ENCODE peak calls at places on chromosome 21, in five cellular contexts. One of them, this sample, is unnamed.

GRCh38 chr21:26952274-26953066 is 14.4 kb downstream of the ADAMTS5 start:
- DNase-seq in CD8-positive, alpha-beta T cell: no peak
- DNase-seq in esophagus squamous epithelium: no peak
- DNase-seq in tibial artery: no peak
- DNase-seq in heart left ventricle: no peak
- DNase-seq in this sample: no peak

GRCh38 chr21:20276377-20276776 is 721.8 kb upstream of the NCAM2 start:
- DNase-seq in CD8-positive, alpha-beta T cell: no peak
- DNase-seq in esophagus squamous epithelium: no peak
- DNase-seq in tibial artery: no peak
- DNase-seq in heart left ventricle: no peak
- DNase-seq in this sample: no peak

GRCh38 chr21:25186278-25186677 is 421.0 kb downstream of the MRPL39 start:
- DNase-seq in CD8-positive, alpha-beta T cell: no peak
- DNase-seq in esophagus squamous epithelium: peak; percentile 0
- DNase-seq in tibial artery: no peak
- DNase-seq in heart left ventricle: no peak
- DNase-seq in this sample: no peak

GRCh38 chr21:32253215-32253641 is 25.6 kb downstream of the MIS18A start:
- DNase-seq in CD8-positive, alpha-beta T cell: no peak
- DNase-seq in esophagus squamous epithelium: no peak
- DNase-seq in tibial artery: no peak
- DNase-seq in heart left ventricle: peak; percentile 66
- DNase-seq in this sample: no peak

GRCh38 chr21:25733859-25734653 is 648 bp downstream of the ATP5PF start:
- DNase-seq in CD8-positive, alpha-beta T cell: peak; percentile 22
- DNase-seq in esophagus squamous epithelium: no peak
- DNase-seq in tibial artery: no peak
- DNase-seq in heart left ventricle: peak; percentile 52
- DNase-seq in this sample: peak; percentile 25

GRCh38 chr21:45126085-45126687 is 51.8 kb downstream of the ADARB1 start:
- DNase-seq in CD8-positive, alpha-beta T cell: no peak
- DNase-seq in esophagus squamous epithelium: no peak
- DNase-seq in tibial artery: no peak
- DNase-seq in heart left ventricle: no peak
- DNase-seq in this sample: no peak

GRCh38 chr21:37509802-37510393 is 143.3 kb downstream of the DYRK1A start:
- DNase-seq in CD8-positive, alpha-beta T cell: no peak
- DNase-seq in esophagus squamous epithelium: no peak
- DNase-seq in tibial artery: no peak
- DNase-seq in heart left ventricle: no peak
- DNase-seq in this sample: peak; percentile 18

GRCh38 chr21:15850645-15851044 is 120.9 kb downstream of the USP25 start:
- DNase-seq in CD8-positive, alpha-beta T cell: no peak
- DNase-seq in esophagus squamous epithelium: no peak
- DNase-seq in tibial artery: no peak
- DNase-seq in heart left ventricle: no peak
- DNase-seq in this sample: no peak

GRCh38 chr21:45152265-45152746 is 77.9 kb downstream of the ADARB1 start:
- DNase-seq in CD8-positive, alpha-beta T cell: peak; percentile 53
- DNase-seq in esophagus squamous epithelium: no peak
- DNase-seq in tibial artery: no peak
- DNase-seq in heart left ventricle: peak; percentile 48
- DNase-seq in this sample: no peak

GRCh38 chr21:30718239-30718909 is at the start of gene KRTAP21-3:
- DNase-seq in CD8-positive, alpha-beta T cell: no peak
- DNase-seq in esophagus squamous epithelium: no peak
- DNase-seq in tibial artery: no peak
- DNase-seq in heart left ventricle: no peak
- DNase-seq in this sample: peak; percentile 84

GRCh38 chr21:31334648-31335121 is 9.4 kb downstream of the TIAM1 start:
- DNase-seq in CD8-positive, alpha-beta T cell: no peak
- DNase-seq in esophagus squamous epithelium: no peak
- DNase-seq in tibial artery: no peak
- DNase-seq in heart left ventricle: no peak
- DNase-seq in this sample: no peak

GRCh38 chr21:36791695-36792451 is 93.0 kb downstream of the SIM2 start:
- DNase-seq in CD8-positive, alpha-beta T cell: no peak
- DNase-seq in esophagus squamous epithelium: no peak
- DNase-seq in tibial artery: no peak
- DNase-seq in heart left ventricle: peak; percentile 48
- DNase-seq in this sample: no peak

GRCh38 chr21:25691931-25692330 is 42.8 kb downstream of the ATP5PF start:
- DNase-seq in CD8-positive, alpha-beta T cell: no peak
- DNase-seq in esophagus squamous epithelium: no peak
- DNase-seq in tibial artery: no peak
- DNase-seq in heart left ventricle: peak; percentile 32
- DNase-seq in this sample: no peak

GRCh38 chr21:25689226-25689625 is 45.5 kb downstream of the ATP5PF start:
- DNase-seq in CD8-positive, alpha-beta T cell: no peak
- DNase-seq in esophagus squamous epithelium: no peak
- DNase-seq in tibial artery: no peak
- DNase-seq in heart left ventricle: no peak
- DNase-seq in this sample: no peak

GRCh38 chr21:9839011-9839661 is 682.2 kb upstream of the TPTE start:
- DNase-seq in CD8-positive, alpha-beta T cell: no peak
- DNase-seq in esophagus squamous epithelium: no peak
- DNase-seq in tibial artery: no peak
- DNase-seq in heart left ventricle: peak; percentile 32
- DNase-seq in this sample: no peak

GRCh38 chr21:33940846-33941245 is 25.2 kb upstream of the ATP5PO start:
- DNase-seq in CD8-positive, alpha-beta T cell: no peak
- DNase-seq in esophagus squamous epithelium: no peak
- DNase-seq in tibial artery: no peak
- DNase-seq in heart left ventricle: no peak
- DNase-seq in this sample: no peak

GRCh38 chr21:15729674-15730483 is at the start of gene USP25:
- DNase-seq in CD8-positive, alpha-beta T cell: peak; percentile 83
- DNase-seq in esophagus squamous epithelium: peak; percentile 72
- DNase-seq in tibial artery: peak; percentile 91
- DNase-seq in heart left ventricle: peak; percentile 95
- DNase-seq in this sample: no peak

GRCh38 chr21:30164796-30165195 is 1.8 kb downstream of the CLDN17 start:
- DNase-seq in CD8-positive, alpha-beta T cell: no peak
- DNase-seq in esophagus squamous epithelium: no peak
- DNase-seq in tibial artery: no peak
- DNase-seq in heart left ventricle: no peak
- DNase-seq in this sample: peak; percentile 75

GRCh38 chr21:33984021-33984481 is 68.4 kb upstream of the ATP5PO start:
- DNase-seq in CD8-positive, alpha-beta T cell: no peak
- DNase-seq in esophagus squamous epithelium: no peak
- DNase-seq in tibial artery: no peak
- DNase-seq in heart left ventricle: no peak
- DNase-seq in this sample: no peak

GRCh38 chr21:16608209-16608830 is 878.5 kb downstream of the USP25 start:
- DNase-seq in CD8-positive, alpha-beta T cell: no peak
- DNase-seq in esophagus squamous epithelium: no peak
- DNase-seq in tibial artery: no peak
- DNase-seq in heart left ventricle: no peak
- DNase-seq in this sample: no peak

GRCh38 chr21:34603710-34604057 is 11.2 kb downstream of the RCAN1 start:
- DNase-seq in CD8-positive, alpha-beta T cell: no peak
- DNase-seq in esophagus squamous epithelium: no peak
- DNase-seq in tibial artery: no peak
- DNase-seq in heart left ventricle: no peak
- DNase-seq in this sample: no peak

GRCh38 chr21:37237346-37237745 is 29.8 kb downstream of the VPS26C start:
- DNase-seq in CD8-positive, alpha-beta T cell: no peak
- DNase-seq in esophagus squamous epithelium: no peak
- DNase-seq in tibial artery: no peak
- DNase-seq in heart left ventricle: no peak
- DNase-seq in this sample: no peak

GRCh38 chr21:27292851-27293638 is 326.2 kb upstream of the ADAMTS5 start:
- DNase-seq in CD8-positive, alpha-beta T cell: no peak
- DNase-seq in esophagus squamous epithelium: no peak
- DNase-seq in tibial artery: no peak
- DNase-seq in heart left ventricle: no peak
- DNase-seq in this sample: no peak

GRCh38 chr21:34198232-34199120 is 125.1 kb downstream of the MRPS6 start:
- DNase-seq in CD8-positive, alpha-beta T cell: peak; percentile 18
- DNase-seq in esophagus squamous epithelium: no peak
- DNase-seq in tibial artery: no peak
- DNase-seq in heart left ventricle: no peak
- DNase-seq in this sample: no peak

GRCh38 chr21:41678016-41678935 is 88.6 kb downstream of the RIPK4 start:
- DNase-seq in CD8-positive, alpha-beta T cell: no peak
- DNase-seq in esophagus squamous epithelium: no peak
- DNase-seq in tibial artery: no peak
- DNase-seq in heart left ventricle: no peak
- DNase-seq in this sample: peak; percentile 95

GRCh38 chr21:21165063-21165645 is 166.9 kb downstream of the NCAM2 start:
- DNase-seq in CD8-positive, alpha-beta T cell: no peak
- DNase-seq in esophagus squamous epithelium: no peak
- DNase-seq in tibial artery: no peak
- DNase-seq in heart left ventricle: peak; percentile 24
- DNase-seq in this sample: no peak

GRCh38 chr21:38816400-38816973 is 10.8 kb downstream of the ETS2 start:
- DNase-seq in CD8-positive, alpha-beta T cell: no peak
- DNase-seq in esophagus squamous epithelium: no peak
- DNase-seq in tibial artery: no peak
- DNase-seq in heart left ventricle: no peak
- DNase-seq in this sample: no peak

GRCh38 chr21:38813554-38813953 is 7.8 kb downstream of the ETS2 start:
- DNase-seq in CD8-positive, alpha-beta T cell: no peak
- DNase-seq in esophagus squamous epithelium: no peak
- DNase-seq in tibial artery: no peak
- DNase-seq in heart left ventricle: no peak
- DNase-seq in this sample: no peak

GRCh38 chr21:38813143-38813542 is 7.4 kb downstream of the ETS2 start:
- DNase-seq in CD8-positive, alpha-beta T cell: no peak
- DNase-seq in esophagus squamous epithelium: no peak
- DNase-seq in tibial artery: no peak
- DNase-seq in heart left ventricle: no peak
- DNase-seq in this sample: no peak

GRCh38 chr21:38814126-38815059 is 8.7 kb downstream of the ETS2 start:
- DNase-seq in CD8-positive, alpha-beta T cell: no peak
- DNase-seq in esophagus squamous epithelium: no peak
- DNase-seq in tibial artery: no peak
- DNase-seq in heart left ventricle: no peak
- DNase-seq in this sample: peak; percentile 16

GRCh38 chr21:38815060-38815405 is 9.3 kb downstream of the ETS2 start:
- DNase-seq in CD8-positive, alpha-beta T cell: no peak
- DNase-seq in esophagus squamous epithelium: no peak
- DNase-seq in tibial artery: no peak
- DNase-seq in heart left ventricle: no peak
- DNase-seq in this sample: peak; percentile 66
- H3K4me1 ChIP-seq in CD8-positive, alpha-beta T cell: no peaks in the 10 kb centered on the region
- H3K4me1 ChIP-seq in esophagus squamous epithelium: peaks cover 95% of the 10 kb centered on the region
- H3K4me1 ChIP-seq in tibial artery: peaks cover 6% of the 10 kb centered on the region
- H3K4me1 ChIP-seq in heart left ventricle: no peaks in the 10 kb centered on the region
- H3K4me1 ChIP-seq in this sample: peaks cover 29% of the 10 kb centered on the region

DNA sequence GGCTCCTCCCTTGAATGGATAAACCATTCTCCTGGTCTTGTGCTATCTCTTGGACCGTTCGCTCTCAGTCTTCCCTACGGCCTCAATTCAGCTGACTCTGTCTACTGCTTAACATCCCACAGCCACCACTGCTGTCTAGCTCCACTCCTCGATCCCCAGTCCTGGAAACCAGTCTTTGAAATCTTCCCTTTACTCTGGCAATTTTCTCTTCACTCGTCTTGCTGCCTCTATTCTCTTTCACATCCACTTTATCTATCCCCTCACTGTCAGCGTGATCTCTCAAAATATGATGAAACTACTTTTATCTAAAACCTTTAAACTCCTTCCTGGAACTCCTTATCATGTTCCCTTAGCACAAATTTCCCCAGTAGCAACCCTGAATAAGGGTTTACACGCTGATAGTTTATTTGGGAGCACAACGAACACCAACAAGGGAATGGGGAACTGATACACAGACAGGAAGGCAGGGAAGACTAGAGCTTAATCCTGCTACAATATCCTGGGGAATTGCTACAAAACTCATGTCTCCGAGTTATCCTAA is 131.6 kb upstream of the SAMSN1 start:
- DNase-seq in CD8-positive, alpha-beta T cell: no peak
- DNase-seq in esophagus squamous epithelium: no peak
- DNase-seq in tibial artery: no peak
- DNase-seq in heart left ventricle: no peak
- DNase-seq in this sample: no peak
- H3K4me1 ChIP-seq in CD8-positive, alpha-beta T cell: peaks cover 31% of the 10 kb centered on the region
- H3K4me1 ChIP-seq in esophagus squamous epithelium: no peaks in the 10 kb centered on the region
- H3K4me1 ChIP-seq in tibial artery: no peaks in the 10 kb centered on the region
- H3K4me1 ChIP-seq in heart left ventricle: no peaks in the 10 kb centered on the region
- H3K4me1 ChIP-seq in this sample: no peaks in the 10 kb centered on the region

GRCh38 chr21:42748620-42749176 is 95.3 kb downstream of the PDE9A start:
- DNase-seq in CD8-positive, alpha-beta T cell: no peak
- DNase-seq in esophagus squamous epithelium: no peak
- DNase-seq in tibial artery: no peak
- DNase-seq in heart left ventricle: no peak
- DNase-seq in this sample: no peak

GRCh38 chr21:42747746-42748351 is 94.4 kb downstream of the PDE9A start:
- DNase-seq in CD8-positive, alpha-beta T cell: no peak
- DNase-seq in esophagus squamous epithelium: no peak
- DNase-seq in tibial artery: no peak
- DNase-seq in heart left ventricle: no peak
- DNase-seq in this sample: no peak

GRCh38 chr21:42747267-42747701 is 93.9 kb downstream of the PDE9A start:
- DNase-seq in CD8-positive, alpha-beta T cell: no peak
- DNase-seq in esophagus squamous epithelium: no peak
- DNase-seq in tibial artery: no peak
- DNase-seq in heart left ventricle: no peak
- DNase-seq in this sample: no peak

GRCh38 chr21:42750737-42751530 is 97.5 kb downstream of the PDE9A start:
- DNase-seq in CD8-positive, alpha-beta T cell: no peak
- DNase-seq in esophagus squamous epithelium: no peak
- DNase-seq in tibial artery: no peak
- DNase-seq in heart left ventricle: peak; percentile 11
- DNase-seq in this sample: no peak

DNA sequence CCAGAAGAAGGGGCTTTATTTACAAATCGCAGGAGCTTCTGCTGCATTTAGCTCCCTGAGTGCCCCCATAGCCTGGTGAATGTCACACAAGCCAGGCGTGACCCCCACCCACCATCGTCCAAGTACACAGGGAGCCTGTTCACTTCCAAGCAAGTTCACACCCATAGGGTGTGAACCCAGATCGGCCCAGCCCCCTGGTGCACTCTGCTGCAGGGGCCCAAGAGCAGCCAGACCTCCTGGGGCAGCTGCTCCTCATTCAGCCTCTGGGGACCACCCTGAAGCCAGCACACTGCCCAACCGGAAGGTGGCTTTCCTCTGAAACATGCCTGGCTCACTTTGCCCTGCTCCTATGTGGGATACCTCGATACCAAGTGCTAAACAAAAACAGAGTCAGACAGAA is 95.8 kb downstream of the PDE9A start:
- DNase-seq in CD8-positive, alpha-beta T cell: no peak
- DNase-seq in esophagus squamous epithelium: no peak
- DNase-seq in tibial artery: no peak
- DNase-seq in heart left ventricle: peak; percentile 12
- DNase-seq in this sample: no peak
- H3K4me1 ChIP-seq in CD8-positive, alpha-beta T cell: peaks cover 29% of the 10 kb centered on the region
- H3K4me1 ChIP-seq in esophagus squamous epithelium: peaks cover 12% of the 10 kb centered on the region
- H3K4me1 ChIP-seq in tibial artery: no peaks in the 10 kb centered on the region
- H3K4me1 ChIP-seq in heart left ventricle: no peaks in the 10 kb centered on the region
- H3K4me1 ChIP-seq in this sample: no peaks in the 10 kb centered on the region

DNA sequence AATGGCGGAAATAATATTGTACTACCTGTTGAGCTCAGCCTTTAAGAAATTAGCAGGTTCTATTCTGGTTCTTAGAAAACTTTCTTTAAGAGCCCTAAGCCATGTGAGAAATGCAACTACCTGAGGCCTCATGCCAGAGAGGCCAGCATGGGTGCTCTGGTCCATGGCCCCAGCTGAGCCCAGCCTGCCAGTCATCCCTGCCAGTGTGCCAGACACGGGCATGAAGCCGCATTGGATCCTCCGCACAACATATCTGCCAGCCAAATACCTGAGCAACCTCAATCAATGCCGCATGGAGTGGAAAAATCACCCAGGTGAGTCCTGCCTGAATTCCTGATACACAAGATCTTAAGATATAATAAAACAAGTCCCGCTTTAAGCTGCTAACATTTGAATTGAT is 91.8 kb downstream of the C21orf91 start:
- DNase-seq in CD8-positive, alpha-beta T cell: no peak
- DNase-seq in esophagus squamous epithelium: no peak
- DNase-seq in tibial artery: no peak
- DNase-seq in heart left ventricle: no peak
- DNase-seq in this sample: no peak
- H3K4me1 ChIP-seq in CD8-positive, alpha-beta T cell: no peaks in the 10 kb centered on the region
- H3K4me1 ChIP-seq in esophagus squamous epithelium: peaks cover 7% of the 10 kb centered on the region
- H3K4me1 ChIP-seq in tibial artery: no peaks in the 10 kb centered on the region
- H3K4me1 ChIP-seq in heart left ventricle: no peaks in the 10 kb centered on the region
- H3K4me1 ChIP-seq in this sample: peaks cover 10% of the 10 kb centered on the region

This sample was measured in foreskin keratinocyte.